ENCODE peak calls at places on chromosomes 16 and 17, in nine cellular contexts. R is tibial nerve; U is cardiac muscle cell; Q is HCT116; I is colonic mucosa; L is hepatocyte; Z is CD8-positive, alpha-beta T cell; C is tibial artery; B is mucosa of descending colon. P is an unnamed sample. For H3K4me1, the result is how much of the 10 kb centered on the place peaks cover.

GRCh38 chr17:40327244-40327666 is 18.3 kb downstream of the RARA start:
- DNase-seq in U (no peak), B (no peak), C (no peak), Z (no peak), I (no peak), Q (no peak), L (no peak), R (no peak), P (no peak)

GRCh38 chr16:28311913-28312312 is 19.6 kb downstream of the SBK1 start:
- DNase-seq in Q (no peak), C (no peak), Z (no peak), I (no peak), U (no peak), L (no peak), R (no peak), B (no peak), P (peak)

GRCh38 chr17:62919388-62919787 is 46.6 kb upstream of the TANC2 start:
- DNase-seq in U (peak), I (no peak), B (no peak), Z (no peak), L (no peak), R (no peak), C (no peak), Q (no peak), P (no peak)

GRCh38 chr17:76570877-76571471 is 14.7 kb downstream of the ST6GALNAC2 start:
- DNase-seq in Z (no peak), U (no peak), Q (no peak), B (no peak), L (no peak), C (no peak), R (no peak), I (no peak), P (no peak)

GRCh38 chr16:75593825-75594820 is 27.9 kb downstream of the GABARAPL2 start:
- DNase-seq in U (no peak), Q (no peak), I (no peak), C (peak), Z (no peak), B (no peak), R (no peak), L (peak), P (no peak)

GRCh38 chr17:29176500-29177351 is 3.5 kb downstream of the MYO18A start:
- DNase-seq in U (peak), I (peak), L (peak), Z (peak), R (no peak), Q (no peak), B (peak), C (no peak), P (peak)

GRCh38 chr16:86668136-86668535 is 89.8 kb downstream of the FOXL1 start:
- DNase-seq in L (peak), B (no peak), U (peak), I (no peak), C (no peak), Q (peak), Z (no peak), R (no peak), P (no peak)

GRCh38 chr16:25192096-25192495 is 24.7 kb upstream of the AQP8 start:
- DNase-seq in I (no peak), Q (no peak), C (no peak), U (no peak), Z (no peak), L (no peak), B (no peak), R (no peak), P (no peak)

GRCh38 chr17:17376362-17376761 is 73.2 kb downstream of the NT5M start:
- DNase-seq in B (no peak), I (no peak), Z (no peak), R (no peak), Q (no peak), L (peak), C (no peak), U (peak), P (no peak)

GRCh38 chr16:11689031-11689840 is 21.0 kb downstream of the SNN start:
- DNase-seq in I (no peak), C (no peak), R (no peak), L (no peak), U (no peak), Z (no peak), Q (no peak), B (no peak), P (no peak)

GRCh38 chr17:3730881-3731429 is 7.3 kb downstream of the HASPIN start:
- DNase-seq in R (no peak), B (no peak), Z (no peak), Q (no peak), I (no peak), C (no peak), U (no peak), L (no peak), P (no peak)

GRCh38 chr17:75034236-75034908 is 12.4 kb downstream of the ATP5PD start:
- DNase-seq in Z (peak), B (peak), R (peak), Q (peak), I (peak), L (peak), C (peak), U (peak), P (peak)
- TF ChIP-seq CTCF in Z (no peak), B (no peak), R (no peak), Q (peak), I (no peak), L (peak), C (peak), U (peak), P (peak)

GRCh38 chr16:23561586-23561985 is 4.1 kb downstream of the UBFD1 start:
- DNase-seq in C (no peak), Z (no peak), I (no peak), U (no peak), B (no peak), L (no peak), R (no peak), Q (no peak), P (no peak)
- H3K4me1 ChIP-seq in C (under half), Z (under half), I (under half), U (under half), B (under half), L (under half), R (under half), Q (under half), P (under half)

GRCh38 chr16:30953511-30954124 is 3.9 kb upstream of the SETD1A start:
- DNase-seq in C (peak), I (peak), B (peak), Q (peak), Z (peak), L (peak), R (peak), U (peak), P (peak)
- TF ChIP-seq CTCF in C (peak), I (peak), B (peak), Q (peak), Z (peak), L (peak), R (peak), U (peak), P (peak)

GRCh38 chr17:47654991-47655390 is 5.3 kb downstream of the KPNB1 start:
- DNase-seq in R (no peak), C (no peak), I (no peak), B (no peak), Q (no peak), L (no peak), U (no peak), Z (no peak), P (no peak)
- H3K4me1 ChIP-seq in R (under half), C (under half), I (under half), B (under half), Q (under half), L (under half), U (under half), Z (under half), P (under half)

GRCh38 chr17:80866050-80866793 is 125.4 kb upstream of the CHMP6 start:
- DNase-seq in Q (peak), B (peak), L (peak), Z (peak), U (peak), R (peak), I (peak), C (peak), P (peak)
- TF ChIP-seq CTCF in Q (peak), B (peak), L (peak), Z (peak), U (peak), R (peak), I (peak), C (peak), P (peak)

GRCh38 chr17:82116246-82116645 is 18.2 kb upstream of the FASN start:
- DNase-seq in L (no peak), Q (no peak), C (no peak), U (no peak), I (no peak), R (no peak), B (no peak), Z (no peak), P (no peak)
- H3K4me1 ChIP-seq in L (under half), Q (under half), C (under half), U (under half), I (under half), R (under half), B (under half), Z (under half), P (under half)

DNA sequence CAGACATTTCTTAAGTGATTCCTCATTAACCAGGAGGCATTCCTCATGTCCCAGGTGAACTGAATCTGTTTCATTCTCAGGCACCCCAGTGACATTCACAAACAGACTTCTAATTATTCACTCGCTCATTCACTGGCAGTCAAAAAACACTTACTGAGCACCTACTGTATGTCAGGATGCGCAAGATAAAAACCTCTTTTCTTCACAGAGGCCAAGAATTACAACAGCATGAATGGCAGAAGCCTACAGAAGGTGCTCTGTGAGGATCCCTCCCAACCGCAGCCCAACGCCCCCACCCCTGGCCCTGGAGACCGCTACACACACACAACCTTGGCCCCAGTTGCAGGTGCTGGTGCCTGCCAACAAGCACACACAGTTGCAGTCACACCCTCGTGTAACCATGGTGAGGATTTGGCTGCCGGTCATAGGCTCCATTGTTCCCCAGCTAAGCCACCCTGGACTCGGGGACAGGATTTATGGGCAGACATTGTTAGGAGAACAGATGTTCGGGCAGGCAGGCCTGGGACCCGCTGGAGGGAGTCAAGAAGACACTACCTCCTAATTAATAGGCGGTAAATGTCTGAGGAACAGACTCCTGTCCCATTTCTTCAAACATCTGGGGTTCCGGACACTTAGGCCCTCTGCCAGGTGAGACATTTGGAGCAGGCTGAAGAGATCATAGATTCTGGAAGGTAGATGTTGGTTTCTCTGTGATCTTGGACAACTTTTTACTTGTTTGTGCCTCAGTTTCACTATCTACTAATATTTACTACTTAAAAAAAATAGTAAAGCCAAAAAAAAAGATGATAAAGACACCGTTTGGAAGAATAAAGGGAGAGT is 43.2 kb downstream of the CUEDC1 start:
- DNase-seq in B (peak), L (no peak), U (no peak), Z (no peak), C (peak), R (peak), I (peak), Q (peak), P (peak)
- TF ChIP-seq CTCF in B (no peak), L (no peak), U (no peak), Z (no peak), C (no peak), R (no peak), I (no peak), Q (no peak), P (no peak)

DNA sequence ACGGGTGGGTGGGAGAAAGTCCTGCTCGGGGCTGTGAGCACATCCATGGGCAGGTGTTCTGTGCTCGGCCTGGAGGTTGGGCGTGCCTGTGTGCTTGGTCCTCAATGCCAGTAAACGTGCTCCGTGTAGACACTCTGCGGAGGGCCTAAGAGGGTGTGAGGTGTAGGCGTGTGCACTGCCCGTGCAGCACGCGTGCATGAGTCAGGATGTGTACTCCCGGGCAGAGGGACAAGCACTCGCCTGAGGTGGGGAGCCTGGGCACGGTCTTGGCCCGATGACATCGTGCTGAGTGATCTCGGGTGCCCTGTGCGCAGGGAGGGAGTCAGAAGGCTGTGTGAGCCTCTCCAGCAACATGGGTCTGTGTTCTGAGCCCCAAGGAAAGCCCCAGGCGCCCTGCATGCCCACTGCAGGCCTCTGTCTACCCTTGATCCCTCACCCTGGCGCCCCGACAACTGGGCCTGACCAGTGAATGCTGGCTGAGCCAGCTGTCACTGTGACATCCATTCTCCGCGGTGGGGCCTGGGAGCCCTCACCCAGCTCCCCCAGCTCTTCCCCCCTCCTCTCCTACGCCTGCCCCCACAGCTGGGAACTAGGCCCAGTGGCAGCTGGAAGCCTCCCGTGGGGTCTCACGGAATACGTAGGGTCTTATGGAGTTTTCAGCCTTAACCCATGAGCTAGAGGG is 23.5 kb upstream of the NXPH3 start:
- DNase-seq in Z (no peak), L (peak), I (no peak), B (no peak), R (no peak), U (no peak), C (no peak), Q (no peak), P (peak)
- H3K4me1 ChIP-seq in Z (under half), L (under half), I (under half), B (under half), R (under half), U (under half), C (under half), Q (under half), P (under half)

GRCh38 chr16:54815177-54815576 is 115.5 kb upstream of the IRX5 start:
- DNase-seq in B (no peak), Z (no peak), L (no peak), I (no peak), Q (no peak), R (no peak), U (no peak), C (no peak), P (no peak)

GRCh38 chr16:54813778-54814177 is 116.9 kb upstream of the IRX5 start:
- DNase-seq in R (no peak), B (no peak), C (no peak), Z (no peak), Q (no peak), I (no peak), L (no peak), U (no peak), P (no peak)

GRCh38 chr16:54816471-54816870 is 114.2 kb upstream of the IRX5 start:
- DNase-seq in R (no peak), Q (no peak), C (no peak), L (no peak), B (no peak), I (no peak), Z (no peak), U (no peak), P (no peak)

GRCh38 chr16:54808890-54809289 is 121.8 kb upstream of the IRX5 start:
- DNase-seq in I (no peak), L (no peak), Q (no peak), U (no peak), B (no peak), Z (no peak), C (no peak), R (no peak), P (no peak)

GRCh38 chr16:54812229-54812628 is 118.4 kb upstream of the IRX5 start:
- DNase-seq in I (no peak), B (no peak), U (no peak), C (no peak), L (no peak), Z (no peak), R (no peak), Q (no peak), P (no peak)
- TF ChIP-seq CTCF in I (no peak), B (no peak), U (peak), C (peak), L (peak), Z (no peak), R (no peak), Q (no peak), P (peak)